ENCODE peak calls at places on chromosomes 3 and 15, in nine cellular contexts. R is lower leg skin; D is T-helper 9 cell; U is heart right ventricle; Q is transverse colon; T is stimulated activated naive CD4-positive, alpha-beta T cell treated with Interleukin-2 at 50 U/mL for 16 hours; W is naive thymus-derived CD8-positive, alpha-beta T cell; N is activated T-cell treated with anti-CD3 and anti-CD28 coated beads for 1 hour; C is CD8-positive, alpha-beta memory T cell. G is an unnamed sample.

GRCh38 chr15:69016021-69016595 is 1.6 kb downstream of the NOX5 start:
- DNase-seq in R (peak), D (no peak), U (no peak), Q (no peak), T (no peak), W (no peak), N (no peak), C (no peak), G (no peak)

GRCh38 chr3:151419806-151420205 is 35.3 kb upstream of the P2RY12 start:
- DNase-seq in R (no peak), D (no peak), U (no peak), Q (no peak), T (no peak), W (no peak), N (no peak), C (no peak), G (no peak)

GRCh38 chr15:101207867-101208288 is 44.0 kb downstream of the CHSY1 start:
- DNase-seq in R (peak), D (no peak), U (no peak), Q (peak), T (no peak), W (no peak), N (no peak), C (no peak), G (no peak)

GRCh38 chr15:48332642-48333034 is 1.4 kb downstream of the DUT start:
- DNase-seq in R (no peak), D (no peak), U (no peak), Q (no peak), T (no peak), W (no peak), N (no peak), C (no peak), G (no peak)

GRCh38 chr3:15539066-15539465 is 17.6 kb upstream of the COLQ start:
- DNase-seq in R (no peak), D (no peak), U (no peak), Q (no peak), T (no peak), W (no peak), N (no peak), C (no peak), G (no peak)

GRCh38 chr3:5126586-5126985 is 4.5 kb downstream of the ARL8B start:
- DNase-seq in R (no peak), D (no peak), U (no peak), Q (no peak), T (no peak), W (no peak), N (no peak), C (no peak), G (no peak)

GRCh38 chr3:132164469-132165092 is 129.8 kb upstream of the CPNE4 start:
- DNase-seq in R (no peak), D (no peak), U (no peak), Q (no peak), T (no peak), W (no peak), N (no peak), C (no peak), G (no peak)

GRCh38 chr3:189602471-189602870 is 28.7 kb upstream of the TP63 start:
- DNase-seq in R (no peak), D (no peak), U (no peak), Q (no peak), T (no peak), W (no peak), N (no peak), C (no peak), G (no peak)

GRCh38 chr15:31300208-31300661 is 26.4 kb upstream of the KLF13 start:
- DNase-seq in R (peak), D (no peak), U (peak), Q (no peak), T (no peak), W (no peak), N (no peak), C (no peak), G (no peak)

GRCh38 chr15:28969511-28970085 is 83.8 kb downstream of the APBA2 start:
- DNase-seq in R (peak), D (no peak), U (no peak), Q (no peak), T (no peak), W (no peak), N (no peak), C (no peak), G (no peak)

GRCh38 chr15:67178569-67179210 is 75.8 kb downstream of the AAGAB start:
- DNase-seq in R (peak), D (no peak), U (no peak), Q (no peak), T (no peak), W (no peak), N (no peak), C (no peak), G (no peak)

GRCh38 chr3:164779816-164780215 is 298.5 kb downstream of the SI start:
- DNase-seq in R (no peak), D (no peak), U (no peak), Q (no peak), T (no peak), W (no peak), N (no peak), C (no peak), G (no peak)

GRCh38 chr15:37452498-37452897 is 352.1 kb upstream of the MEIS2 start:
- DNase-seq in R (no peak), D (no peak), U (no peak), Q (no peak), T (no peak), W (no peak), N (no peak), C (no peak), G (no peak)

GRCh38 chr3:141680620-141681389 is 57.3 kb upstream of the RNF7 start:
- DNase-seq in R (peak), D (no peak), U (peak), Q (no peak), T (no peak), W (no peak), N (no peak), C (no peak), G (no peak)

GRCh38 chr3:127068111-127068810 is 85.3 kb downstream of the PLXNA1 start:
- DNase-seq in R (no peak), D (no peak), U (no peak), Q (no peak), T (no peak), W (no peak), N (no peak), C (no peak), G (no peak)

GRCh38 chr3:139202226-139202958 is 141.4 kb upstream of the MRPS22 start:
- DNase-seq in R (no peak), D (no peak), U (peak), Q (peak), T (no peak), W (no peak), N (no peak), C (no peak), G (no peak)

GRCh38 chr15:25830844-25831443 is 32.2 kb downstream of the ATP10A start:
- DNase-seq in R (no peak), D (no peak), U (no peak), Q (peak), T (no peak), W (no peak), N (no peak), C (no peak), G (no peak)

GRCh38 chr3:106578911-106579310 is 710.1 kb upstream of the CBLB start:
- DNase-seq in R (no peak), D (no peak), U (no peak), Q (no peak), T (no peak), W (no peak), N (no peak), C (no peak), G (no peak)

GRCh38 chr15:74240002-74240568 is 4.0 kb downstream of the CCDC33 start:
- DNase-seq in R (no peak), D (no peak), U (peak), Q (peak), T (no peak), W (no peak), N (no peak), C (no peak), G (peak)

GRCh38 chr3:64945171-64945684 is 257.4 kb upstream of the ADAMTS9 start:
- DNase-seq in R (no peak), D (no peak), U (peak), Q (no peak), T (no peak), W (no peak), N (no peak), C (no peak), G (peak)

GRCh38 chr3:44805960-44806359 is 44.4 kb downstream of the KIF15 start:
- DNase-seq in R (no peak), D (no peak), U (no peak), Q (no peak), T (no peak), W (no peak), N (no peak), C (no peak), G (no peak)

GRCh38 chr3:22039156-22039555 is 288.1 kb upstream of the ZNF385D start:
- DNase-seq in R (no peak), D (no peak), U (no peak), Q (no peak), T (no peak), W (no peak), N (no peak), C (no peak), G (no peak)

GRCh38 chr3:99484871-99485270 is 153.5 kb upstream of the COL8A1 start:
- DNase-seq in R (no peak), D (no peak), U (no peak), Q (no peak), T (no peak), W (no peak), N (no peak), C (no peak), G (no peak)

GRCh38 chr3:49554639-49555265 is 475 bp downstream of the BSN start:
- DNase-seq in R (peak), D (peak), U (peak), Q (peak), T (peak), W (peak), N (peak), C (no peak), G (no peak)

GRCh38 chr3:148839805-148840204 is 12.2 kb downstream of the CPB1 start:
- DNase-seq in R (no peak), D (no peak), U (no peak), Q (no peak), T (no peak), W (no peak), N (no peak), C (no peak), G (no peak)

GRCh38 chr15:48968066-48968465 is 4.3 kb upstream of the SHC4 start:
- DNase-seq in R (no peak), D (no peak), U (no peak), Q (no peak), T (no peak), W (no peak), N (no peak), C (no peak), G (no peak)

GRCh38 chr15:66841953-66842681 is 140.1 kb downstream of the SMAD6 start:
- DNase-seq in R (peak), D (peak), U (peak), Q (peak), T (no peak), W (peak), N (peak), C (no peak), G (peak)

GRCh38 chr15:77870195-77871065 is 207.1 kb downstream of the TBC1D2B start:
- DNase-seq in R (no peak), D (peak), U (peak), Q (peak), T (peak), W (peak), N (peak), C (peak), G (peak)

GRCh38 chr3:52714335-52715302 is 8.7 kb downstream of the SPCS1 start:
- DNase-seq in R (no peak), D (no peak), U (no peak), Q (peak), T (no peak), W (no peak), N (no peak), C (no peak), G (no peak)

G was measured in tibial nerve.